ENCODE peak calls at places on chromosomes 5 and 9, in six cellular contexts. F is mesenchymal stem cell; T is HFFc6; D is epithelial cell of esophagus; V is T-helper 2 cell; Y is stimulated activated CD8-positive, alpha-beta memory T cell treated with anti-CD3 and anti-CD28 coated beads, Interleukin-12 subunit alpha, Interleukin-12 subunit beta, amount 100 ng/mL, for 4 hours. W is an unnamed sample.

GRCh38 chr5:995318-995717 is 13.3 kb upstream of the NKD2 start:
- DNase-seq in F (no peak), T (no peak), D (no peak), V (no peak), Y (no peak), W (no peak)

GRCh38 chr5:69493235-69493925 is 790 bp downstream of the OCLN start:
- DNase-seq in F (peak), T (no peak), D (peak), V (no peak), Y (no peak), W (peak)

GRCh38 chr5:168530751-168531150 is 1.6 kb downstream of the FBLL1 start:
- DNase-seq in F (no peak), T (peak), D (no peak), V (no peak), Y (no peak), W (no peak)

GRCh38 chr9:31588010-31588409 is 796.4 kb upstream of the ACO1 start:
- DNase-seq in F (no peak), T (no peak), D (no peak), V (no peak), Y (no peak), W (no peak)

GRCh38 chr9:130343445-130343918 is 77.9 kb downstream of the HMCN2 start:
- DNase-seq in F (no peak), T (no peak), D (no peak), V (no peak), Y (no peak), W (peak)

GRCh38 chr9:98101868-98102273 is 17.2 kb downstream of the TRIM14 start:
- DNase-seq in F (no peak), T (no peak), D (no peak), V (peak), Y (peak), W (no peak)

GRCh38 chr9:6923081-6923480 is 165.3 kb downstream of the KDM4C start:
- DNase-seq in F (no peak), T (no peak), D (no peak), V (no peak), Y (no peak), W (no peak)

GRCh38 chr9:129998491-129999122 is 44.4 kb downstream of the FNBP1 start:
- DNase-seq in F (no peak), T (no peak), D (no peak), V (peak), Y (no peak), W (no peak)

GRCh38 chr9:110278080-110278707 is 21.9 kb upstream of the TXN start:
- DNase-seq in F (no peak), T (no peak), D (peak), V (no peak), Y (no peak), W (no peak)

GRCh38 chr9:133585481-133586367 is 23.5 kb downstream of the FAM163B start:
- DNase-seq in F (peak), T (no peak), D (no peak), V (no peak), Y (no peak), W (no peak)

GRCh38 chr9:101458955-101459631 is 23.5 kb upstream of the ALDOB start:
- DNase-seq in F (peak), T (peak), D (peak), V (no peak), Y (no peak), W (peak)

GRCh38 chr9:14348241-14349140 is 34.5 kb upstream of the NFIB start:
- DNase-seq in F (peak), T (no peak), D (peak), V (no peak), Y (no peak), W (peak)

GRCh38 chr5:172334196-172334595 is 50.6 kb upstream of the UBTD2 start:
- DNase-seq in F (no peak), T (no peak), D (no peak), V (no peak), Y (no peak), W (no peak)

GRCh38 chr9:38768351-38768761 is 48.4 kb upstream of the FAM240B start:
- DNase-seq in F (no peak), T (no peak), D (peak), V (no peak), Y (no peak), W (no peak)

GRCh38 chr5:68067353-68067752 is 148.2 kb upstream of the PIK3R1 start:
- DNase-seq in F (no peak), T (no peak), D (peak), V (no peak), Y (no peak), W (no peak)

GRCh38 chr5:41908374-41909079 is 4.4 kb downstream of the RIMOC1 start:
- DNase-seq in F (peak), T (peak), D (peak), V (no peak), Y (no peak), W (peak)

GRCh38 chr5:54278031-54278830 is 32.1 kb downstream of the ARL15 start:
- DNase-seq in F (no peak), T (no peak), D (no peak), V (no peak), Y (no peak), W (no peak)

GRCh38 chr9:127578952-127579853 is 32.9 kb upstream of the STXBP1 start:
- DNase-seq in F (peak), T (peak), D (peak), V (peak), Y (peak), W (peak)

GRCh38 chr5:109838157-109838556 is 148.4 kb downstream of the MAN2A1 start:
- DNase-seq in F (no peak), T (no peak), D (no peak), V (no peak), Y (no peak), W (no peak)

GRCh38 chr9:69433426-69433825 is 108.4 kb downstream of the ENTREP1 start:
- DNase-seq in F (no peak), T (peak), D (peak), V (no peak), Y (no peak), W (peak)

GRCh38 chr9:109591691-109592090 is 93.6 kb upstream of the PTPN3 start:
- DNase-seq in F (no peak), T (no peak), D (no peak), V (no peak), Y (no peak), W (no peak)

GRCh38 chr5:139693676-139694364 is 45.7 kb downstream of the CXXC5 start:
- DNase-seq in F (peak), T (no peak), D (no peak), V (no peak), Y (no peak), W (no peak)

GRCh38 chr5:75342836-75343235 is 5.8 kb downstream of the HMGCR start:
- DNase-seq in F (no peak), T (no peak), D (peak), V (no peak), Y (no peak), W (no peak)

GRCh38 chr5:89246252-89246651 is 363.3 kb upstream of the MEF2C start:
- DNase-seq in F (peak), T (no peak), D (no peak), V (no peak), Y (no peak), W (no peak)

W was measured in AG20443.